ENCODE peak calls at places on chromosomes 4 and X, in four cellular contexts. One of them, this sample, is unnamed.
A peak's percentile ranks its signal among the peaks of the same experiment; 100 is the strongest.

GRCh38 chrX:35292522-35292921 is 349.9 kb downstream of the FAM47B start:
- DNase-seq in T-helper 1 cell: no peak
- DNase-seq in G401: no peak
- DNase-seq in stimulated activated CD4-positive, alpha-beta T cell treated with anti-CD3 and anti-CD28 coated beads, Interleukin-1b, Interleukin-23, amount 100 ng/mL, for 48 hours: no peak
- DNase-seq in this sample: no peak

GRCh38 chr4:152672403-152673092 is 7.2 kb downstream of the TMEM154 start:
- DNase-seq in T-helper 1 cell: no peak
- DNase-seq in G401: no peak
- DNase-seq in stimulated activated CD4-positive, alpha-beta T cell treated with anti-CD3 and anti-CD28 coated beads, Interleukin-1b, Interleukin-23, amount 100 ng/mL, for 48 hours: no peak
- DNase-seq in this sample: no peak

GRCh38 chr4:176988226-176988625 is 195.5 kb upstream of the VEGFC start:
- DNase-seq in T-helper 1 cell: no peak
- DNase-seq in G401: no peak
- DNase-seq in stimulated activated CD4-positive, alpha-beta T cell treated with anti-CD3 and anti-CD28 coated beads, Interleukin-1b, Interleukin-23, amount 100 ng/mL, for 48 hours: no peak
- DNase-seq in this sample: no peak

GRCh38 chrX:132022115-132022862 is 813 bp upstream of the STK26 start:
- DNase-seq in T-helper 1 cell: no peak
- DNase-seq in G401: peak; percentile 3
- DNase-seq in stimulated activated CD4-positive, alpha-beta T cell treated with anti-CD3 and anti-CD28 coated beads, Interleukin-1b, Interleukin-23, amount 100 ng/mL, for 48 hours: no peak
- DNase-seq in this sample: peak; percentile 60

GRCh38 chr4:103150677-103151076 is 47.5 kb downstream of the CENPE start:
- DNase-seq in T-helper 1 cell: no peak
- DNase-seq in G401: no peak
- DNase-seq in stimulated activated CD4-positive, alpha-beta T cell treated with anti-CD3 and anti-CD28 coated beads, Interleukin-1b, Interleukin-23, amount 100 ng/mL, for 48 hours: no peak
- DNase-seq in this sample: no peak

GRCh38 chrX:9003041-9003440 is 30.9 kb downstream of the FAM9B start:
- DNase-seq in T-helper 1 cell: no peak
- DNase-seq in G401: peak; percentile 20
- DNase-seq in stimulated activated CD4-positive, alpha-beta T cell treated with anti-CD3 and anti-CD28 coated beads, Interleukin-1b, Interleukin-23, amount 100 ng/mL, for 48 hours: no peak
- DNase-seq in this sample: no peak

GRCh38 chr4:144818136-144818535 is 172.2 kb downstream of the HHIP start:
- DNase-seq in T-helper 1 cell: no peak
- DNase-seq in G401: no peak
- DNase-seq in stimulated activated CD4-positive, alpha-beta T cell treated with anti-CD3 and anti-CD28 coated beads, Interleukin-1b, Interleukin-23, amount 100 ng/mL, for 48 hours: no peak
- DNase-seq in this sample: no peak

GRCh38 chrX:65586491-65586890 is 51.9 kb upstream of the LAS1L start:
- DNase-seq in T-helper 1 cell: no peak
- DNase-seq in G401: no peak
- DNase-seq in stimulated activated CD4-positive, alpha-beta T cell treated with anti-CD3 and anti-CD28 coated beads, Interleukin-1b, Interleukin-23, amount 100 ng/mL, for 48 hours: no peak
- DNase-seq in this sample: no peak

GRCh38 chr4:40254961-40255721 is 58.3 kb downstream of the RHOH start:
- DNase-seq in T-helper 1 cell: no peak
- DNase-seq in G401: no peak
- DNase-seq in stimulated activated CD4-positive, alpha-beta T cell treated with anti-CD3 and anti-CD28 coated beads, Interleukin-1b, Interleukin-23, amount 100 ng/mL, for 48 hours: peak; percentile 53
- DNase-seq in this sample: no peak

GRCh38 chrX:18294893-18295292 is 59.6 kb downstream of the SCML2 start:
- DNase-seq in T-helper 1 cell: no peak
- DNase-seq in G401: no peak
- DNase-seq in stimulated activated CD4-positive, alpha-beta T cell treated with anti-CD3 and anti-CD28 coated beads, Interleukin-1b, Interleukin-23, amount 100 ng/mL, for 48 hours: no peak
- DNase-seq in this sample: no peak

GRCh38 chr4:26171953-26172352 is 148.9 kb upstream of the RBPJ start:
- DNase-seq in T-helper 1 cell: no peak
- DNase-seq in G401: peak; percentile 39
- DNase-seq in stimulated activated CD4-positive, alpha-beta T cell treated with anti-CD3 and anti-CD28 coated beads, Interleukin-1b, Interleukin-23, amount 100 ng/mL, for 48 hours: no peak
- DNase-seq in this sample: no peak

GRCh38 chrX:119885554-119886428 is 9.9 kb upstream of the AKAP14 start:
- DNase-seq in T-helper 1 cell: no peak
- DNase-seq in G401: no peak
- DNase-seq in stimulated activated CD4-positive, alpha-beta T cell treated with anti-CD3 and anti-CD28 coated beads, Interleukin-1b, Interleukin-23, amount 100 ng/mL, for 48 hours: no peak
- DNase-seq in this sample: peak; percentile 25

GRCh38 chr4:61200195-61200990 is at the start of gene ADGRL3:
- DNase-seq in T-helper 1 cell: no peak
- DNase-seq in G401: peak; percentile 61
- DNase-seq in stimulated activated CD4-positive, alpha-beta T cell treated with anti-CD3 and anti-CD28 coated beads, Interleukin-1b, Interleukin-23, amount 100 ng/mL, for 48 hours: no peak
- DNase-seq in this sample: no peak

GRCh38 chr4:6200011-6200921 is at the start of gene JAKMIP1:
- DNase-seq in T-helper 1 cell: peak; percentile 75
- DNase-seq in G401: peak; percentile 80
- DNase-seq in stimulated activated CD4-positive, alpha-beta T cell treated with anti-CD3 and anti-CD28 coated beads, Interleukin-1b, Interleukin-23, amount 100 ng/mL, for 48 hours: peak; percentile 83
- DNase-seq in this sample: peak; percentile 64

GRCh38 chr4:35684755-35685154 is 559.6 kb downstream of the ARAP2 start:
- DNase-seq in T-helper 1 cell: no peak
- DNase-seq in G401: no peak
- DNase-seq in stimulated activated CD4-positive, alpha-beta T cell treated with anti-CD3 and anti-CD28 coated beads, Interleukin-1b, Interleukin-23, amount 100 ng/mL, for 48 hours: no peak
- DNase-seq in this sample: no peak

GRCh38 chr4:24794111-24794860 is 1.1 kb upstream of the SOD3 start:
- DNase-seq in T-helper 1 cell: no peak
- DNase-seq in G401: peak; percentile 47
- DNase-seq in stimulated activated CD4-positive, alpha-beta T cell treated with anti-CD3 and anti-CD28 coated beads, Interleukin-1b, Interleukin-23, amount 100 ng/mL, for 48 hours: no peak
- DNase-seq in this sample: no peak

This sample was measured in erythroblast.